ENCODE peak calls at places on chromosomes 16 and 17, in eight cellular contexts. One of them, this sample, is unnamed.

GRCh38 chr17:76714822-76715461 is 4.2 kb upstream of the MXRA7 start:
- DNase-seq in AG04450: no peak
- DNase-seq in PC-9: no peak
- DNase-seq in CD8-positive, alpha-beta T cell: peak
- DNase-seq in ovary: peak
- DNase-seq in HFF-Myc: no peak
- DNase-seq in BJ: no peak
- DNase-seq in cardiac muscle cell: peak
- DNase-seq in this sample: no peak

GRCh38 chr17:70855401-70856054 is 686.2 kb downstream of the KCNJ2 start:
- DNase-seq in CD8-positive, alpha-beta T cell: no peak
- DNase-seq in HFF-Myc: no peak
- DNase-seq in ovary: no peak
- DNase-seq in PC-9: no peak
- DNase-seq in BJ: no peak
- DNase-seq in cardiac muscle cell: peak
- DNase-seq in AG04450: peak
- DNase-seq in this sample: no peak

GRCh38 chr17:2395258-2396170 is 5.3 kb downstream of the MNT start:
- DNase-seq in AG04450: no peak
- DNase-seq in BJ: no peak
- DNase-seq in CD8-positive, alpha-beta T cell: no peak
- DNase-seq in ovary: no peak
- DNase-seq in cardiac muscle cell: peak
- DNase-seq in HFF-Myc: no peak
- DNase-seq in PC-9: no peak
- DNase-seq in this sample: no peak

GRCh38 chr17:13078591-13078990 is 60.8 kb upstream of the ELAC2 start:
- DNase-seq in ovary: no peak
- DNase-seq in CD8-positive, alpha-beta T cell: no peak
- DNase-seq in cardiac muscle cell: peak
- DNase-seq in BJ: no peak
- DNase-seq in HFF-Myc: no peak
- DNase-seq in AG04450: no peak
- DNase-seq in PC-9: no peak
- DNase-seq in this sample: no peak

GRCh38 chr16:88130681-88131080 is 179.4 kb downstream of the BANP start:
- DNase-seq in cardiac muscle cell: no peak
- DNase-seq in ovary: no peak
- DNase-seq in BJ: no peak
- DNase-seq in AG04450: no peak
- DNase-seq in PC-9: no peak
- DNase-seq in HFF-Myc: no peak
- DNase-seq in CD8-positive, alpha-beta T cell: no peak
- DNase-seq in this sample: no peak

GRCh38 chr17:60049936-60050335 is 28.8 kb downstream of the HEATR6 start:
- DNase-seq in PC-9: no peak
- DNase-seq in cardiac muscle cell: no peak
- DNase-seq in BJ: no peak
- DNase-seq in HFF-Myc: no peak
- DNase-seq in ovary: no peak
- DNase-seq in AG04450: no peak
- DNase-seq in CD8-positive, alpha-beta T cell: no peak
- DNase-seq in this sample: no peak

GRCh38 chr17:5211458-5211857 is 19.8 kb upstream of the ZNF594 start:
- DNase-seq in BJ: no peak
- DNase-seq in CD8-positive, alpha-beta T cell: no peak
- DNase-seq in AG04450: no peak
- DNase-seq in HFF-Myc: no peak
- DNase-seq in cardiac muscle cell: no peak
- DNase-seq in PC-9: no peak
- DNase-seq in ovary: no peak
- DNase-seq in this sample: no peak

GRCh38 chr16:87963400-87963799 is 12.2 kb downstream of the BANP start:
- DNase-seq in cardiac muscle cell: no peak
- DNase-seq in BJ: peak
- DNase-seq in AG04450: no peak
- DNase-seq in HFF-Myc: peak
- DNase-seq in PC-9: peak
- DNase-seq in ovary: no peak
- DNase-seq in CD8-positive, alpha-beta T cell: peak
- DNase-seq in this sample: no peak

GRCh38 chr17:45270828-45271418 is 9.0 kb upstream of the SPATA32 start:
- DNase-seq in AG04450: no peak
- DNase-seq in ovary: no peak
- DNase-seq in CD8-positive, alpha-beta T cell: peak
- DNase-seq in PC-9: no peak
- DNase-seq in HFF-Myc: no peak
- DNase-seq in BJ: no peak
- DNase-seq in cardiac muscle cell: peak
- DNase-seq in this sample: no peak

GRCh38 chr17:78133179-78133951 is 2.8 kb downstream of the TMC8 start:
- DNase-seq in AG04450: no peak
- DNase-seq in PC-9: no peak
- DNase-seq in ovary: no peak
- DNase-seq in HFF-Myc: no peak
- DNase-seq in cardiac muscle cell: no peak
- DNase-seq in BJ: no peak
- DNase-seq in CD8-positive, alpha-beta T cell: peak
- DNase-seq in this sample: no peak

GRCh38 chr16:49496656-49497055 is 123.1 kb downstream of the C16orf78 start:
- DNase-seq in AG04450: no peak
- DNase-seq in cardiac muscle cell: no peak
- DNase-seq in CD8-positive, alpha-beta T cell: no peak
- DNase-seq in ovary: no peak
- DNase-seq in BJ: no peak
- DNase-seq in HFF-Myc: no peak
- DNase-seq in PC-9: no peak
- DNase-seq in this sample: no peak

GRCh38 chr16:49473131-49473530 is 99.5 kb downstream of the C16orf78 start:
- DNase-seq in HFF-Myc: no peak
- DNase-seq in AG04450: no peak
- DNase-seq in CD8-positive, alpha-beta T cell: no peak
- DNase-seq in ovary: no peak
- DNase-seq in cardiac muscle cell: no peak
- DNase-seq in PC-9: no peak
- DNase-seq in BJ: no peak
- DNase-seq in this sample: no peak

GRCh38 chr17:68705331-68706166 is 104.4 kb upstream of the FAM20A start:
- DNase-seq in AG04450: no peak
- DNase-seq in CD8-positive, alpha-beta T cell: no peak
- DNase-seq in PC-9: no peak
- DNase-seq in HFF-Myc: peak
- DNase-seq in BJ: peak
- DNase-seq in cardiac muscle cell: no peak
- DNase-seq in ovary: no peak
- DNase-seq in this sample: no peak

GRCh38 chr16:81547194-81547918 is 102.7 kb downstream of the CMIP start:
- DNase-seq in HFF-Myc: no peak
- DNase-seq in BJ: no peak
- DNase-seq in cardiac muscle cell: no peak
- DNase-seq in CD8-positive, alpha-beta T cell: no peak
- DNase-seq in AG04450: no peak
- DNase-seq in ovary: no peak
- DNase-seq in PC-9: no peak
- DNase-seq in this sample: no peak

GRCh38 chr17:50425682-50426471 is at the start of gene ACSF2:
- DNase-seq in CD8-positive, alpha-beta T cell: peak
- DNase-seq in ovary: peak
- DNase-seq in BJ: no peak
- DNase-seq in AG04450: no peak
- DNase-seq in HFF-Myc: no peak
- DNase-seq in cardiac muscle cell: peak
- DNase-seq in PC-9: peak
- DNase-seq in this sample: no peak

GRCh38 chr16:68782198-68783174 is 45.4 kb downstream of the CDH1 start:
- DNase-seq in CD8-positive, alpha-beta T cell: no peak
- DNase-seq in cardiac muscle cell: no peak
- DNase-seq in ovary: no peak
- DNase-seq in HFF-Myc: no peak
- DNase-seq in BJ: no peak
- DNase-seq in AG04450: no peak
- DNase-seq in PC-9: no peak
- DNase-seq in this sample: no peak

GRCh38 chr17:41768682-41769288 is 17.7 kb downstream of the JUP start:
- DNase-seq in CD8-positive, alpha-beta T cell: no peak
- DNase-seq in HFF-Myc: no peak
- DNase-seq in BJ: no peak
- DNase-seq in cardiac muscle cell: no peak
- DNase-seq in ovary: no peak
- DNase-seq in PC-9: no peak
- DNase-seq in AG04450: no peak
- DNase-seq in this sample: no peak

GRCh38 chr17:68101992-68102758 is 66.6 kb downstream of the KPNA2 start:
- DNase-seq in PC-9: no peak
- DNase-seq in HFF-Myc: no peak
- DNase-seq in cardiac muscle cell: peak
- DNase-seq in ovary: no peak
- DNase-seq in BJ: no peak
- DNase-seq in AG04450: no peak
- DNase-seq in CD8-positive, alpha-beta T cell: peak
- DNase-seq in this sample: no peak

GRCh38 chr17:75754378-75755204 is 10.4 kb downstream of the GALK1 start:
- DNase-seq in ovary: no peak
- DNase-seq in BJ: no peak
- DNase-seq in HFF-Myc: no peak
- DNase-seq in CD8-positive, alpha-beta T cell: no peak
- DNase-seq in cardiac muscle cell: no peak
- DNase-seq in AG04450: no peak
- DNase-seq in PC-9: no peak
- DNase-seq in this sample: no peak

GRCh38 chr16:67170168-67170947 is at the start of gene NOL3:
- DNase-seq in BJ: no peak
- DNase-seq in cardiac muscle cell: peak
- DNase-seq in CD8-positive, alpha-beta T cell: no peak
- DNase-seq in HFF-Myc: no peak
- DNase-seq in ovary: peak
- DNase-seq in AG04450: peak
- DNase-seq in PC-9: peak
- DNase-seq in this sample: no peak

DNA sequence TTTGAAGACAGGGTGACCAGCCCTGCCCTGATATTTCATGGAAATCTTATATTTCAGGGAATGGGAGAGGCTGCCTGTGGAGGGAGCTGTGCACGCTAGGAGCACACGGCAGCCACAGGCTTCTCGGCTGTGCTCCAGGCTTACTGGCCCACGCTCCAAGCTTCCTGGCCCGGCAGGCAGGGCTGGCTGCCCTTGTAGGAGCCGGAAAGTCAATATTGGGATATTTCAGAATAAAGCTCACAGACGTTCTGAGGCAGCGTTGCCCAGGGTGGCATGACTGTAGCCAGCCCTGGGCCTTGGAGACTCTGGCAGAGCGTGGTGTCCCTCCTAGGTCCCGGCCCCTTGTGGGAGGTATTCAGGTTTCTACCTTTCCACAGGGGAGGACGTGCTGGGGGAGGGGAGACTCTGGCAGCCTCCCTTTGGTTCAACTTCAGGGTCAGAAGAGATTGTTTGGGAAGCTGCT is 95.6 kb downstream of the NPIPB11 start:
- DNase-seq in CD8-positive, alpha-beta T cell: no peak
- DNase-seq in PC-9: no peak
- DNase-seq in cardiac muscle cell: no peak
- DNase-seq in BJ: no peak
- DNase-seq in HFF-Myc: no peak
- DNase-seq in ovary: peak
- DNase-seq in AG04450: no peak
- DNase-seq in this sample: no peak
- TF ChIP-seq CTCF in CD8-positive, alpha-beta T cell: no peak
- TF ChIP-seq CTCF in PC-9: no peak
- TF ChIP-seq CTCF in cardiac muscle cell: no peak
- TF ChIP-seq CTCF in BJ: no peak
- TF ChIP-seq CTCF in HFF-Myc: no peak
- TF ChIP-seq CTCF in ovary: no peak
- TF ChIP-seq CTCF in AG04450: no peak
- TF ChIP-seq CTCF in this sample: no peak

DNA sequence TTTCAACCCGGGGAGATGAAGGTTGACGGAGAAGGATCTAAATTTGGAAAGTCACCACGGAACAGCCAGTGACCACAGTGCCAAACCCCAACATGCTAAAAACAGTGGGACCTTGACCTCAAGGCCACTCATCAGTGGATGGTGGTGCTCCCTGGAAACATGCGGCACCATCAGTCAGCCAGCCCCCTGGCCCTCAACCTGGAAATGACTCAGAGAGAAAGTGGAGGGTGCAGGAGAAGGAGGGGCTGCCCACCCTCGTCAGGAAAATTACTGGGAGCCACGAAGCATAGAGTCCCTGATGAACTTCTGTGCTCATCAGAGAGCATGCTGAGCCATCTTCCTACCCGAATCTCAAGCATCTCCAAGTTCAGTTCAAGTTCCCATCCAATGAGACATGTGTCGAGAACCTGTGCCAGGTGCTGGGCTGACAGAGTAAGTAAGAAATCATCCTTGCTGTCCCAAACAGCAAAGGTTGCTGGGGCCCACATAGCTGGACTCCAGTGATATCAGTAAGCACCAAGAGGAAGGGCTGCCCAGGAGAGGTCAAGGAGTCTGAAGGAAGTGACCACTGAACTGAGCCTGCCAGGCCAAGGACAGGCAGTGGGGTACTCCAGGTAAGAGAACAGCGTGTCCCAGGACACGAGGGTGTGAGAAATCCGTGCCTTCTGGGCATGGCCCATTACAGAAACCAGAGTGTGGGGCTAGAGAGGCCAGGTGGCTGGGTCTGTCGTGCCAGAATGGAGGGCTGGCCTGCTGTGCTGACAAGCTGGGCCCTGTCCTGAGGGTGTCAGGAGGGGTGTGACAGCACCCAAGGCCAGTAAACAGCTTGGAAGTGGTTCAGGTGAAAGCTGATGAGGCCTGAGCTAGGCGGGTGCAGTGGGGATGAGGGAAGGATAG is 5.2 kb downstream of the PECAM1 start:
- DNase-seq in PC-9: peak
- DNase-seq in CD8-positive, alpha-beta T cell: peak
- DNase-seq in ovary: peak
- DNase-seq in cardiac muscle cell: no peak
- DNase-seq in BJ: peak
- DNase-seq in HFF-Myc: peak
- DNase-seq in AG04450: peak
- DNase-seq in this sample: peak
- H3K4me3 ChIP-seq in PC-9: peak
- H3K4me3 ChIP-seq in CD8-positive, alpha-beta T cell: no peak
- H3K4me3 ChIP-seq in ovary: peak
- H3K4me3 ChIP-seq in cardiac muscle cell: no peak
- H3K4me3 ChIP-seq in BJ: no peak
- H3K4me3 ChIP-seq in HFF-Myc: peak
- H3K4me3 ChIP-seq in AG04450: no peak
- H3K4me3 ChIP-seq in this sample: no peak

GRCh38 chr17:7239091-7240027 is at the start of gene PHF23:
- DNase-seq in AG04450: peak
- DNase-seq in CD8-positive, alpha-beta T cell: peak
- DNase-seq in ovary: peak
- DNase-seq in HFF-Myc: peak
- DNase-seq in BJ: peak
- DNase-seq in PC-9: peak
- DNase-seq in cardiac muscle cell: peak
- DNase-seq in this sample: peak
- TF ChIP-seq CTCF in AG04450: no peak
- TF ChIP-seq CTCF in CD8-positive, alpha-beta T cell: no peak
- TF ChIP-seq CTCF in ovary: no peak
- TF ChIP-seq CTCF in HFF-Myc: no peak
- TF ChIP-seq CTCF in BJ: no peak
- TF ChIP-seq CTCF in PC-9: no peak
- TF ChIP-seq CTCF in cardiac muscle cell: no peak
- TF ChIP-seq CTCF in this sample: no peak

GRCh38 chr17:61401280-61402072 is 1.8 kb downstream of the TBX2 start:
- DNase-seq in BJ: no peak
- DNase-seq in cardiac muscle cell: peak
- DNase-seq in CD8-positive, alpha-beta T cell: no peak
- DNase-seq in AG04450: no peak
- DNase-seq in PC-9: no peak
- DNase-seq in HFF-Myc: no peak
- DNase-seq in ovary: no peak
- DNase-seq in this sample: no peak
- H3K4me3 ChIP-seq in BJ: peak
- H3K4me3 ChIP-seq in cardiac muscle cell: peak
- H3K4me3 ChIP-seq in CD8-positive, alpha-beta T cell: no peak
- H3K4me3 ChIP-seq in AG04450: peak
- H3K4me3 ChIP-seq in PC-9: no peak
- H3K4me3 ChIP-seq in HFF-Myc: peak
- H3K4me3 ChIP-seq in ovary: peak
- H3K4me3 ChIP-seq in this sample: peak